ENCODE peak calls at places on chromosomes 5 and 9, in ten cellular contexts. V is Calu3; I is SK-MEL-5; T is activated T-cell treated with anti-CD3 and anti-CD28 coated beads for 1 hour; K is HEK293T; B is C1 segment of cervical spinal cord; N is spleen; X is ecto neural progenitor cell; H is stimulated activated CD8-positive, alpha-beta memory T cell treated with anti-CD3 and anti-CD28 coated beads, Interleukin-4, amount 100 ng/mL, for 1 hour; D is stimulated activated CD4-positive, alpha-beta T cell treated with anti-CD3 and anti-CD28 coated beads, TNF-alpha, amount 100 ng/mL, for 1 hour. A is an unnamed sample.

GRCh38 chr5:37834542-37835399 is 5.1 kb downstream of the GDNF start:
- DNase-seq in N (no peak), B (no peak), T (no peak), V (no peak), H (no peak), X (peak; percentile 67), K (no peak), D (no peak), I (no peak), A (no peak)

GRCh38 chr5:77904362-77904761 is 128.2 kb upstream of the TBCA start:
- DNase-seq in I (no peak), D (no peak), T (no peak), V (no peak), X (no peak), H (no peak), K (no peak), N (no peak), B (no peak), A (no peak)

GRCh38 chr5:73747696-73748380 is 121.8 kb downstream of the ARHGEF28 start:
- DNase-seq in B (no peak), V (no peak), X (no peak), T (no peak), N (no peak), K (no peak), D (no peak), H (no peak), I (no peak), A (no peak)

GRCh38 chr5:110477923-110478322 is 248.5 kb downstream of the TMEM232 start:
- DNase-seq in H (no peak), B (no peak), X (no peak), V (no peak), K (no peak), T (no peak), N (no peak), I (peak; percentile 37), D (no peak), A (peak; percentile 58)

GRCh38 chr5:95915999-95916686 is 45.5 kb downstream of the ELL2 start:
- DNase-seq in X (no peak), N (no peak), V (no peak), T (no peak), D (no peak), B (no peak), I (no peak), H (no peak), K (no peak), A (no peak)

GRCh38 chr9:107335331-107335730 is 52.3 kb downstream of the RAD23B start:
- DNase-seq in K (no peak), H (no peak), I (no peak), B (no peak), V (no peak), T (no peak), D (no peak), N (no peak), X (no peak), A (no peak)

GRCh38 chr5:93677344-93678021 is 63.9 kb downstream of the POU5F2 start:
- DNase-seq in X (peak; percentile 68), I (peak; percentile 29), N (no peak), D (no peak), B (no peak), T (no peak), V (peak; percentile 76), H (no peak), K (peak; percentile 75), A (peak; percentile 93)

GRCh38 chr9:137569609-137570203 is 9.0 kb downstream of the DPH7 start:
- DNase-seq in B (no peak), D (no peak), X (no peak), I (no peak), N (no peak), V (no peak), H (no peak), K (no peak), T (no peak), A (no peak)

GRCh38 chr5:176413709-176414191 is 2.6 kb downstream of the CLTB start:
- DNase-seq in N (no peak), H (no peak), K (peak; percentile 4), V (no peak), B (no peak), X (no peak), D (no peak), I (no peak), T (no peak), A (no peak)

GRCh38 chr9:89179535-89179919 is 909 bp upstream of the SHC3 start:
- DNase-seq in N (no peak), K (no peak), T (no peak), H (no peak), I (no peak), V (no peak), D (no peak), X (peak; percentile 52), B (no peak), A (peak; percentile 56)

GRCh38 chr9:89887286-89887685 is 282.5 kb downstream of the GADD45G start:
- DNase-seq in I (no peak), H (no peak), B (no peak), K (no peak), V (no peak), N (peak; percentile 13), X (peak; percentile 20), T (no peak), D (no peak), A (no peak)

GRCh38 chr9:133573791-133574515 is 35.2 kb downstream of the FAM163B start:
- DNase-seq in N (no peak), V (no peak), H (no peak), T (no peak), X (no peak), K (no peak), D (no peak), B (no peak), I (no peak), A (no peak)

GRCh38 chr9:1007312-1007711 is 30.9 kb downstream of the DMRT3 start:
- DNase-seq in K (no peak), V (no peak), H (no peak), B (no peak), T (no peak), D (no peak), I (no peak), X (no peak), N (no peak), A (no peak)

GRCh38 chr5:98307811-98308210 is 465.7 kb upstream of the RGMB start:
- DNase-seq in T (no peak), K (no peak), V (no peak), B (no peak), H (no peak), D (no peak), I (no peak), N (no peak), X (no peak), A (peak; percentile 60)

GRCh38 chr5:52789867-52790266 is 2.2 kb downstream of the ITGA1 start:
- DNase-seq in X (no peak), K (no peak), N (no peak), V (no peak), D (no peak), T (no peak), B (no peak), H (no peak), I (no peak), A (no peak)

GRCh38 chr9:135939351-135940265 is 21.6 kb downstream of the UBAC1 start:
- DNase-seq in X (no peak), N (no peak), K (no peak), B (no peak), T (no peak), V (no peak), D (no peak), H (no peak), I (no peak), A (no peak)

GRCh38 chr9:14531424-14532269 is 161.6 kb downstream of the ZDHHC21 start:
- DNase-seq in N (no peak), T (no peak), V (no peak), D (no peak), H (no peak), X (no peak), I (no peak), K (no peak), B (no peak), A (no peak)

GRCh38 chr5:143354025-143354424 is 49.5 kb downstream of the NR3C1 start:
- DNase-seq in B (no peak), H (no peak), I (peak; percentile 19), K (no peak), N (no peak), X (no peak), D (no peak), T (no peak), V (no peak), A (peak; percentile 18)

GRCh38 chr5:135553688-135554462 is 18.1 kb upstream of the NEUROG1 start:
- DNase-seq in D (no peak), B (no peak), I (peak; percentile 80), T (no peak), V (peak; percentile 73), K (peak; percentile 68), N (peak; percentile 42), H (no peak), X (no peak), A (peak; percentile 21)

GRCh38 chr9:2964485-2964884 is 120.6 kb upstream of the PUM3 start:
- DNase-seq in V (no peak), H (no peak), N (no peak), D (no peak), X (no peak), I (no peak), B (no peak), T (no peak), K (no peak), A (no peak)

GRCh38 chr5:139514486-139514856 is 31.9 kb upstream of the STING1 start:
- DNase-seq in B (no peak), K (no peak), V (no peak), T (no peak), D (no peak), I (no peak), N (no peak), X (no peak), H (no peak), A (no peak)

A was measured in AG10803.